ENCODE peak calls at places on chromosomes 3 and 15, in nine cellular contexts. V is ovary, K is breast epithelium, H is GM12878, J is prostate gland, T is uterus, Y is transverse colon, Z is esophagus muscularis mucosa, B is A549. M is an unnamed sample.

GRCh38 chr3:114660124-114660523 is 366.3 kb downstream of the TIGIT start:
- DNase-seq in T (no peak), K (no peak), B (no peak), Y (no peak), H (no peak), Z (no peak), V (peak), J (no peak), M (peak)

GRCh38 chr3:144114767-144115166 is 143.1 kb downstream of the DIPK2A start:
- DNase-seq in Z (no peak), J (no peak), T (no peak), Y (no peak), H (no peak), K (no peak), B (peak), V (no peak), M (no peak)

GRCh38 chr15:43913941-43914340 is 87.1 kb downstream of the WDR76 start:
- DNase-seq in Z (no peak), H (no peak), T (no peak), K (no peak), B (no peak), Y (no peak), J (no peak), V (no peak), M (no peak)

GRCh38 chr3:185350841-185351240 is 12.1 kb upstream of the MAP3K13 start:
- DNase-seq in K (no peak), V (no peak), T (no peak), H (no peak), J (no peak), Z (no peak), B (no peak), Y (no peak), M (no peak)

GRCh38 chr15:89367485-89368451 is 33.1 kb upstream of the POLG start:
- DNase-seq in B (peak), H (no peak), Z (no peak), T (no peak), K (no peak), V (no peak), Y (no peak), J (no peak), M (peak)

GRCh38 chr3:32303051-32303786 is 64.7 kb downstream of the CMTM8 start:
- DNase-seq in B (no peak), Z (no peak), T (no peak), K (no peak), J (no peak), H (no peak), V (no peak), Y (no peak), M (no peak)

GRCh38 chr3:170598091-170598502 is 12.2 kb upstream of the SLC7A14 start:
- DNase-seq in Y (no peak), B (no peak), Z (no peak), K (no peak), T (no peak), H (no peak), J (no peak), V (no peak), M (no peak)

GRCh38 chr15:36622247-36622795 is 42.9 kb downstream of the CDIN1 start:
- DNase-seq in Z (no peak), K (no peak), J (no peak), H (no peak), V (no peak), T (no peak), Y (no peak), B (no peak), M (no peak)

GRCh38 chr3:30644615-30645014 is 38.2 kb downstream of the TGFBR2 start:
- DNase-seq in Z (no peak), J (peak), V (no peak), B (no peak), Y (peak), K (peak), H (no peak), T (peak), M (peak)

GRCh38 chr3:52225452-52226228 is at the start of gene TLR9:
- DNase-seq in Y (peak), K (no peak), Z (no peak), T (no peak), V (no peak), B (no peak), H (peak), J (no peak), M (no peak)

GRCh38 chr3:194250104-194251002 is 100.8 kb downstream of the CPN2 start:
- DNase-seq in J (no peak), Y (no peak), K (no peak), Z (no peak), V (peak), T (peak), H (no peak), B (no peak), M (peak)

GRCh38 chr3:43328653-43329052 is 42.3 kb downstream of the SNRK start:
- DNase-seq in H (no peak), J (no peak), K (no peak), V (no peak), B (no peak), Z (no peak), Y (no peak), T (no peak), M (no peak)

GRCh38 chr3:101943028-101943427 is 93.7 kb downstream of the NFKBIZ start:
- DNase-seq in H (no peak), J (no peak), Y (no peak), B (no peak), K (no peak), T (no peak), Z (no peak), V (no peak), M (no peak)

GRCh38 chr15:36769110-36769509 is 189.7 kb downstream of the CDIN1 start:
- DNase-seq in Y (no peak), V (no peak), J (no peak), K (no peak), T (no peak), Z (no peak), B (no peak), H (no peak), M (no peak)

GRCh38 chr3:187456268-187456667 is 88.1 kb downstream of the RTP4 start:
- DNase-seq in B (no peak), Y (no peak), Z (peak), K (peak), V (peak), H (no peak), T (peak), J (peak), M (peak)

GRCh38 chr3:166284994-166285393 is 447.8 kb upstream of the BCHE start:
- DNase-seq in V (no peak), B (peak), Z (no peak), Y (no peak), K (no peak), H (no peak), T (no peak), J (no peak), M (no peak)

GRCh38 chr3:152402698-152403456 is 134.1 kb downstream of the MBNL1 start:
- DNase-seq in T (no peak), Y (no peak), B (no peak), V (no peak), K (no peak), H (no peak), J (no peak), Z (no peak), M (no peak)

GRCh38 chr3:128788268-128788869 is 62.4 kb downstream of the RAB7A start:
- DNase-seq in Y (no peak), H (no peak), V (no peak), Z (no peak), T (no peak), B (no peak), J (no peak), K (no peak), M (no peak)

GRCh38 chr3:38646630-38647029 is 2.9 kb downstream of the SCN5A start:
- DNase-seq in H (no peak), B (peak), V (no peak), K (no peak), Z (peak), J (no peak), T (no peak), Y (no peak), M (peak)

GRCh38 chr15:43225201-43225949 is 4.6 kb upstream of the EPB42 start:
- DNase-seq in T (peak), Z (no peak), H (peak), J (peak), Y (peak), K (no peak), B (peak), V (no peak), M (peak)

GRCh38 chr15:36988947-36989346 is 111.4 kb downstream of the MEIS2 start:
- DNase-seq in K (no peak), J (no peak), Y (no peak), B (no peak), H (no peak), Z (no peak), T (no peak), V (no peak), M (no peak)

GRCh38 chr3:116093374-116093773 is 351.9 kb downstream of the LSAMP start:
- DNase-seq in J (no peak), K (no peak), H (no peak), Y (no peak), Z (no peak), T (no peak), V (no peak), B (no peak), M (no peak)

GRCh38 chr3:34865350-34865749 is 774.0 kb upstream of the ARPP21 start:
- DNase-seq in K (no peak), J (no peak), V (no peak), Z (no peak), T (no peak), B (no peak), Y (no peak), H (no peak), M (no peak)

GRCh38 chr15:28112101-28112760 is 13.1 kb upstream of the OCA2 start:
- DNase-seq in T (no peak), V (no peak), Z (no peak), H (no peak), Y (no peak), K (no peak), J (no peak), B (no peak), M (no peak)

GRCh38 chr3:95971573-95971972 is 842.8 kb upstream of the EPHA6 start:
- DNase-seq in J (no peak), B (no peak), H (no peak), V (no peak), Z (no peak), Y (no peak), K (no peak), T (no peak), M (no peak)

GRCh38 chr15:35994861-35995260 is 448.9 kb upstream of the DPH6 start:
- DNase-seq in V (no peak), H (no peak), Z (no peak), J (no peak), T (no peak), Y (no peak), K (no peak), B (no peak), M (no peak)

GRCh38 chr3:21466491-21466890 is 284.5 kb downstream of the ZNF385D start:
- DNase-seq in B (no peak), V (no peak), T (no peak), K (no peak), H (no peak), J (no peak), Z (no peak), Y (no peak), M (no peak)

GRCh38 chr3:118760611-118761606 is 273.7 kb downstream of the IGSF11 start:
- DNase-seq in H (no peak), V (no peak), Y (no peak), J (no peak), K (no peak), T (no peak), B (no peak), Z (no peak), M (no peak)

GRCh38 chr3:177345049-177345972 is 148.0 kb upstream of the TBL1XR1 start:
- DNase-seq in Z (peak), Y (peak), V (peak), J (peak), B (peak), K (peak), H (no peak), T (peak), M (peak)

GRCh38 chr3:15276028-15276717 is 56.2 kb downstream of the SH3BP5 start:
- DNase-seq in Y (no peak), H (no peak), J (no peak), Z (no peak), B (no peak), V (no peak), K (no peak), T (no peak), M (no peak)

GRCh38 chr15:40046721-40047412 is 7.9 kb upstream of the SRP14 start:
- DNase-seq in Y (no peak), T (no peak), B (peak), K (no peak), J (no peak), Z (peak), H (no peak), V (no peak), M (no peak)

GRCh38 chr3:190443257-190443656 is 6.4 kb downstream of the TMEM207 start:
- DNase-seq in Z (no peak), V (no peak), J (no peak), B (peak), K (no peak), T (no peak), Y (no peak), H (no peak), M (no peak)

GRCh38 chr3:30290479-30290878 is 315.9 kb upstream of the TGFBR2 start:
- DNase-seq in V (peak), J (no peak), Z (no peak), H (no peak), T (no peak), B (no peak), K (no peak), Y (no peak), M (no peak)

GRCh38 chr15:73982251-73982962 is 9.7 kb downstream of the STOML1 start:
- DNase-seq in Y (peak), V (peak), H (no peak), K (no peak), J (peak), B (no peak), T (peak), Z (peak), M (peak)

GRCh38 chr3:168273917-168274316 is 178.2 kb upstream of the GOLIM4 start:
- DNase-seq in H (no peak), J (no peak), V (no peak), Z (no peak), B (no peak), Y (no peak), T (no peak), K (no peak), M (no peak)

DNA sequence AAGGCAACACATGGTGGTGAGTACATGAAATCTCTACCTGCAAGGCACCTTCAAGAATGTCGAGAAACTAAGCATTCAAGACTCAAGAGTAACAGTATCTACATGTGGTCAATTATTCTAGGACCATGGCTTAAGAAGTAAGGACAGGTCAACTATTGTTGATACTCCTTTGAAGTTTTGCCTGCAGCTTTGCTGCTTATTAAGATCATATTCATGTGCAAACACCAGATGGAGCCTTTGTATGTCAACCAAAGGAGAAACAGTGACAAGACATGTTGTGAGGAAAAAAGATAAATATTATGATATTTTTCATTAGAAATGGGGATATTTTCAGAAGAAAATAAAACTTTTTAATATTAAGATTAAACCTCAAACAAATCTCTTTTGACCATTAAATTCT is 52.3 kb upstream of the FGF7 start:
- DNase-seq in B (peak), K (no peak), Y (no peak), Z (no peak), J (no peak), V (no peak), T (no peak), H (no peak), M (no peak)
- TF ChIP-seq CTCF in B (peak), K (no peak), Y (no peak), Z (no peak), J (peak), V (no peak), T (no peak), H (no peak), M (no peak)

DNA sequence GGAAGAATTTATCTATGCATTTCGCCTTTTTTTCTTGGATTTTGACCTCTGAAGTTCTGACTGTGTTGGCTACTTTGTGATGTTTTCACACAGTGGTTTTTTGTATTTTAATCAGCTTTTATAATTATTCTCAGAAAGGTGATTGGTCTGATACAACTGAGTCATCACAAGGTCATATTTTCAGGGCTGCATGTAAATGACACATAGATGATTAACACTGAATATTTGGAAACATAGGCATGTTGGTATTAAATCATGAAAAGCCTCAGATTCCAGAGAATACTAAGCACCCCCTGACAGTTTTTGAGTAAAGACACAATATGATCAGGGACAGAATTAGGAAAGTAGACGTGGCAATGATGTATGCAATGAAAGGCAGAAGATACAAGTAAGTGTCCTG is 175.5 kb upstream of the SLCO3A1 start:
- DNase-seq in K (no peak), B (no peak), V (no peak), Y (no peak), Z (no peak), J (no peak), H (no peak), T (no peak), M (no peak)
- H3K4me3 ChIP-seq in K (no peak), B (no peak), V (no peak), Y (no peak), Z (no peak), J (no peak), H (no peak), T (no peak), M (no peak)

DNA sequence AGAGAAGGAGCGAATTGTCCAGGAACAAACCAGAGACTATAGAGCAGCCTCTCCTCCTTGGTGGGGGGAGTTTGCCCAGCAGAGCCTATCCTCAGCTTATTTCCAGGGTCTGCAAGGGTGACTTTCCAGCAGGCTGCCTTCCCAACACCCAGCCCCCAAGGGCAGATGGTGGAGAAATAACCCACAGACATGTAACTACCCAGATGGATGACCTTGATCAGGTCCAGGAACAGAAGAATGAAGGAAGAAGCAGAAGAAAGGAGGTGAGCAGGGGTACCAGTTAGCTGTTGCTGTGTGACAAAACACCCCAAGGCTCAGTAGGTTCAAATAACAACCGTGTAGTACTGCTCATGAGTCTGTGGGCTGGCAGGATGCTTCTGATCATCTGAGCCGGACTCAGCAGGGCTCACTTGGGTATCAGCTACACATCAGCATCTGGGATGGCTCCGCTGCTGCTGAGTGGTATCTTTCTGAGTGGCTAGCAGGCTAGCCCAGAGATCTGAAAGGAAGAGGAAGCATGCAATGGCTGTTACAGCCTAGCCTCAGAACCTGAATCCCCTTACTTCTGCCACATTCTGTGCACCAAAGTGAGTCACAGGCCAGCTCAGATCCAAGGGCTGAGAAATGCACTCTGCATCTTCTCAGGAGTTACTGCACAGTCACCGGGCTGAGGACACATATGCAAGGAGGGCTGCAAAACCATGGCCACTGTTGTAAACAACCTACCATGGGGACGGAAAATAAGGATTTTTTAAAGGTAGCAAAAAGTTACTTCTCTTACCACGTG is 22.2 kb upstream of the TXNRD3 start:
- DNase-seq in Z (peak), T (no peak), K (peak), B (no peak), Y (no peak), J (no peak), V (no peak), H (no peak), M (no peak)
- TF ChIP-seq POLR2A in Z (no peak), T (no peak), K (no peak), B (no peak), Y (no peak), J (no peak), V (no peak), H (no peak), M (no peak)

GRCh38 chr3:71742621-71743020 is 11.0 kb upstream of the GPR27 start:
- DNase-seq in V (no peak), J (no peak), B (no peak), K (no peak), H (no peak), T (no peak), Z (no peak), Y (no peak), M (no peak)
- TF ChIP-seq CTCF in V (no peak), J (no peak), B (no peak), K (no peak), H (no peak), T (no peak), Z (no peak), Y (no peak), M (no peak)

M was measured in adrenal gland.